ENCODE peak calls at places on chromosomes 16 and 17, in eight cellular contexts. One of them, this sample, is unnamed.

GRCh38 chr17:78144146-78144719 is 2.0 kb upstream of the C17orf99 start:
- DNase-seq in A549: peak
- DNase-seq in mucosa of descending colon: peak
- DNase-seq in spleen: peak
- DNase-seq in heart right ventricle: peak
- DNase-seq in sigmoid colon: peak
- DNase-seq in cardiac muscle cell: peak
- DNase-seq in upper lobe of right lung: peak
- DNase-seq in this sample: peak

GRCh38 chr17:43713494-43714162 is 45.0 kb downstream of the SOST start:
- DNase-seq in A549: no peak
- DNase-seq in cardiac muscle cell: peak
- DNase-seq in spleen: peak
- DNase-seq in mucosa of descending colon: peak
- DNase-seq in heart right ventricle: peak
- DNase-seq in upper lobe of right lung: no peak
- DNase-seq in sigmoid colon: no peak
- DNase-seq in this sample: peak

GRCh38 chr16:69936751-69937211 is 14.4 kb upstream of the CLEC18A start:
- DNase-seq in upper lobe of right lung: no peak
- DNase-seq in A549: no peak
- DNase-seq in mucosa of descending colon: no peak
- DNase-seq in spleen: peak
- DNase-seq in sigmoid colon: no peak
- DNase-seq in heart right ventricle: no peak
- DNase-seq in cardiac muscle cell: no peak
- DNase-seq in this sample: no peak

GRCh38 chr17:76631821-76632565 is 11.6 kb downstream of the ST6GALNAC1 start:
- DNase-seq in A549: no peak
- DNase-seq in spleen: no peak
- DNase-seq in heart right ventricle: no peak
- DNase-seq in cardiac muscle cell: no peak
- DNase-seq in upper lobe of right lung: no peak
- DNase-seq in sigmoid colon: no peak
- DNase-seq in mucosa of descending colon: no peak
- DNase-seq in this sample: no peak

GRCh38 chr16:56931253-56931768 is 631 bp upstream of the HERPUD1 start:
- DNase-seq in A549: no peak
- DNase-seq in spleen: no peak
- DNase-seq in sigmoid colon: no peak
- DNase-seq in upper lobe of right lung: no peak
- DNase-seq in heart right ventricle: peak
- DNase-seq in mucosa of descending colon: peak
- DNase-seq in cardiac muscle cell: no peak
- DNase-seq in this sample: no peak

GRCh38 chr17:73030501-73030911 is 62.0 kb downstream of the SLC39A11 start:
- DNase-seq in mucosa of descending colon: no peak
- DNase-seq in spleen: no peak
- DNase-seq in A549: peak
- DNase-seq in heart right ventricle: no peak
- DNase-seq in cardiac muscle cell: peak
- DNase-seq in sigmoid colon: peak
- DNase-seq in upper lobe of right lung: no peak
- DNase-seq in this sample: peak

GRCh38 chr16:3920206-3920605 is 39.7 kb upstream of the CREBBP start:
- DNase-seq in sigmoid colon: no peak
- DNase-seq in upper lobe of right lung: no peak
- DNase-seq in spleen: peak
- DNase-seq in mucosa of descending colon: no peak
- DNase-seq in A549: no peak
- DNase-seq in heart right ventricle: no peak
- DNase-seq in cardiac muscle cell: no peak
- DNase-seq in this sample: no peak

GRCh38 chr16:57721765-57722499 is 13.6 kb upstream of the KATNB1 start:
- DNase-seq in mucosa of descending colon: no peak
- DNase-seq in spleen: peak
- DNase-seq in cardiac muscle cell: no peak
- DNase-seq in A549: no peak
- DNase-seq in sigmoid colon: no peak
- DNase-seq in upper lobe of right lung: no peak
- DNase-seq in heart right ventricle: no peak
- DNase-seq in this sample: no peak

GRCh38 chr17:51036084-51036483 is 84.6 kb downstream of the SPAG9 start:
- DNase-seq in A549: no peak
- DNase-seq in upper lobe of right lung: no peak
- DNase-seq in spleen: no peak
- DNase-seq in mucosa of descending colon: no peak
- DNase-seq in sigmoid colon: no peak
- DNase-seq in heart right ventricle: no peak
- DNase-seq in cardiac muscle cell: no peak
- DNase-seq in this sample: no peak

GRCh38 chr17:80498242-80498919 is 22.0 kb upstream of the NPTX1 start:
- DNase-seq in upper lobe of right lung: no peak
- DNase-seq in sigmoid colon: peak
- DNase-seq in mucosa of descending colon: no peak
- DNase-seq in A549: no peak
- DNase-seq in spleen: no peak
- DNase-seq in heart right ventricle: no peak
- DNase-seq in cardiac muscle cell: peak
- DNase-seq in this sample: peak

GRCh38 chr16:50208460-50208931 is 55.4 kb downstream of the TENT4B start:
- DNase-seq in sigmoid colon: no peak
- DNase-seq in A549: no peak
- DNase-seq in upper lobe of right lung: no peak
- DNase-seq in mucosa of descending colon: no peak
- DNase-seq in cardiac muscle cell: no peak
- DNase-seq in spleen: no peak
- DNase-seq in heart right ventricle: no peak
- DNase-seq in this sample: peak

GRCh38 chr17:43645765-43646481 is 15.8 kb downstream of the MEOX1 start:
- DNase-seq in sigmoid colon: peak
- DNase-seq in mucosa of descending colon: peak
- DNase-seq in A549: no peak
- DNase-seq in heart right ventricle: peak
- DNase-seq in upper lobe of right lung: peak
- DNase-seq in cardiac muscle cell: peak
- DNase-seq in spleen: peak
- DNase-seq in this sample: peak

GRCh38 chr16:22665803-22666202 is 148.2 kb upstream of the HS3ST2 start:
- DNase-seq in cardiac muscle cell: no peak
- DNase-seq in heart right ventricle: no peak
- DNase-seq in mucosa of descending colon: no peak
- DNase-seq in A549: no peak
- DNase-seq in upper lobe of right lung: no peak
- DNase-seq in spleen: no peak
- DNase-seq in sigmoid colon: no peak
- DNase-seq in this sample: no peak

GRCh38 chr17:78537217-78537860 is 39.9 kb downstream of the DNAH17 start:
- DNase-seq in A549: no peak
- DNase-seq in sigmoid colon: peak
- DNase-seq in mucosa of descending colon: no peak
- DNase-seq in spleen: peak
- DNase-seq in cardiac muscle cell: no peak
- DNase-seq in heart right ventricle: no peak
- DNase-seq in upper lobe of right lung: peak
- DNase-seq in this sample: no peak

GRCh38 chr17:8739104-8739503 is 5.5 kb downstream of the CCDC42 start:
- DNase-seq in heart right ventricle: no peak
- DNase-seq in mucosa of descending colon: no peak
- DNase-seq in sigmoid colon: no peak
- DNase-seq in A549: no peak
- DNase-seq in cardiac muscle cell: no peak
- DNase-seq in spleen: no peak
- DNase-seq in upper lobe of right lung: no peak
- DNase-seq in this sample: no peak

GRCh38 chr16:54191163-54191562 is 95.4 kb downstream of the IRX3 start:
- DNase-seq in cardiac muscle cell: no peak
- DNase-seq in spleen: no peak
- DNase-seq in heart right ventricle: no peak
- DNase-seq in mucosa of descending colon: no peak
- DNase-seq in upper lobe of right lung: no peak
- DNase-seq in A549: no peak
- DNase-seq in sigmoid colon: no peak
- DNase-seq in this sample: no peak

GRCh38 chr16:54191592-54191991 is 95.0 kb downstream of the IRX3 start:
- DNase-seq in mucosa of descending colon: no peak
- DNase-seq in sigmoid colon: no peak
- DNase-seq in A549: no peak
- DNase-seq in heart right ventricle: no peak
- DNase-seq in spleen: no peak
- DNase-seq in upper lobe of right lung: no peak
- DNase-seq in cardiac muscle cell: no peak
- DNase-seq in this sample: no peak

GRCh38 chr16:54193013-54193655 is 93.5 kb downstream of the IRX3 start:
- DNase-seq in spleen: no peak
- DNase-seq in mucosa of descending colon: no peak
- DNase-seq in cardiac muscle cell: no peak
- DNase-seq in A549: no peak
- DNase-seq in heart right ventricle: no peak
- DNase-seq in upper lobe of right lung: no peak
- DNase-seq in sigmoid colon: no peak
- DNase-seq in this sample: no peak

GRCh38 chr16:54194008-54194731 is 92.4 kb downstream of the IRX3 start:
- DNase-seq in upper lobe of right lung: peak
- DNase-seq in A549: no peak
- DNase-seq in cardiac muscle cell: peak
- DNase-seq in sigmoid colon: peak
- DNase-seq in mucosa of descending colon: peak
- DNase-seq in spleen: no peak
- DNase-seq in heart right ventricle: peak
- DNase-seq in this sample: peak

GRCh38 chr16:54193656-54194007 is 93.0 kb downstream of the IRX3 start:
- DNase-seq in sigmoid colon: peak
- DNase-seq in heart right ventricle: peak
- DNase-seq in spleen: peak
- DNase-seq in mucosa of descending colon: peak
- DNase-seq in upper lobe of right lung: peak
- DNase-seq in A549: peak
- DNase-seq in cardiac muscle cell: peak
- DNase-seq in this sample: peak
- H3K4me3 ChIP-seq in sigmoid colon: peak
- H3K4me3 ChIP-seq in heart right ventricle: peak
- H3K4me3 ChIP-seq in spleen: no peak
- H3K4me3 ChIP-seq in mucosa of descending colon: no peak
- H3K4me3 ChIP-seq in upper lobe of right lung: peak
- H3K4me3 ChIP-seq in A549: no peak
- H3K4me3 ChIP-seq in cardiac muscle cell: no peak
- H3K4me3 ChIP-seq in this sample: no peak

GRCh38 chr17:29929544-29930398 is at the start of gene SSH2:
- DNase-seq in heart right ventricle: peak
- DNase-seq in mucosa of descending colon: peak
- DNase-seq in A549: peak
- DNase-seq in spleen: peak
- DNase-seq in cardiac muscle cell: peak
- DNase-seq in sigmoid colon: peak
- DNase-seq in upper lobe of right lung: peak
- DNase-seq in this sample: peak
- TF ChIP-seq CTCF in heart right ventricle: no peak
- TF ChIP-seq CTCF in mucosa of descending colon: no peak
- TF ChIP-seq CTCF in A549: no peak
- TF ChIP-seq CTCF in spleen: no peak
- TF ChIP-seq CTCF in cardiac muscle cell: no peak
- TF ChIP-seq CTCF in sigmoid colon: no peak
- TF ChIP-seq CTCF in upper lobe of right lung: no peak
- TF ChIP-seq CTCF in this sample: no peak

GRCh38 chr17:81902023-81902652 is at the start of gene NPB:
- DNase-seq in upper lobe of right lung: peak
- DNase-seq in heart right ventricle: peak
- DNase-seq in sigmoid colon: no peak
- DNase-seq in A549: no peak
- DNase-seq in spleen: no peak
- DNase-seq in cardiac muscle cell: peak
- DNase-seq in mucosa of descending colon: peak
- DNase-seq in this sample: no peak
- H3K4me3 ChIP-seq in upper lobe of right lung: peak
- H3K4me3 ChIP-seq in heart right ventricle: peak
- H3K4me3 ChIP-seq in sigmoid colon: peak
- H3K4me3 ChIP-seq in A549: no peak
- H3K4me3 ChIP-seq in spleen: peak
- H3K4me3 ChIP-seq in cardiac muscle cell: peak
- H3K4me3 ChIP-seq in mucosa of descending colon: no peak
- H3K4me3 ChIP-seq in this sample: peak

GRCh38 chr16:88684569-88685155 is 1.6 kb downstream of the SNAI3 start:
- DNase-seq in cardiac muscle cell: no peak
- DNase-seq in sigmoid colon: no peak
- DNase-seq in upper lobe of right lung: no peak
- DNase-seq in mucosa of descending colon: no peak
- DNase-seq in heart right ventricle: no peak
- DNase-seq in A549: no peak
- DNase-seq in spleen: peak
- DNase-seq in this sample: no peak

GRCh38 chr16:88687254-88687576 is 908 bp upstream of the SNAI3 start:
- DNase-seq in spleen: peak
- DNase-seq in sigmoid colon: no peak
- DNase-seq in mucosa of descending colon: peak
- DNase-seq in heart right ventricle: no peak
- DNase-seq in cardiac muscle cell: no peak
- DNase-seq in upper lobe of right lung: no peak
- DNase-seq in A549: no peak
- DNase-seq in this sample: no peak

GRCh38 chr16:88686439-88687253 is at the start of gene SNAI3:
- DNase-seq in A549: peak
- DNase-seq in mucosa of descending colon: peak
- DNase-seq in spleen: peak
- DNase-seq in upper lobe of right lung: peak
- DNase-seq in heart right ventricle: peak
- DNase-seq in cardiac muscle cell: peak
- DNase-seq in sigmoid colon: no peak
- DNase-seq in this sample: peak

GRCh38 chr16:88686062-88686438 is 257 bp downstream of the SNAI3 start:
- DNase-seq in heart right ventricle: no peak
- DNase-seq in A549: no peak
- DNase-seq in spleen: peak
- DNase-seq in mucosa of descending colon: no peak
- DNase-seq in sigmoid colon: no peak
- DNase-seq in upper lobe of right lung: peak
- DNase-seq in cardiac muscle cell: no peak
- DNase-seq in this sample: no peak

DNA sequence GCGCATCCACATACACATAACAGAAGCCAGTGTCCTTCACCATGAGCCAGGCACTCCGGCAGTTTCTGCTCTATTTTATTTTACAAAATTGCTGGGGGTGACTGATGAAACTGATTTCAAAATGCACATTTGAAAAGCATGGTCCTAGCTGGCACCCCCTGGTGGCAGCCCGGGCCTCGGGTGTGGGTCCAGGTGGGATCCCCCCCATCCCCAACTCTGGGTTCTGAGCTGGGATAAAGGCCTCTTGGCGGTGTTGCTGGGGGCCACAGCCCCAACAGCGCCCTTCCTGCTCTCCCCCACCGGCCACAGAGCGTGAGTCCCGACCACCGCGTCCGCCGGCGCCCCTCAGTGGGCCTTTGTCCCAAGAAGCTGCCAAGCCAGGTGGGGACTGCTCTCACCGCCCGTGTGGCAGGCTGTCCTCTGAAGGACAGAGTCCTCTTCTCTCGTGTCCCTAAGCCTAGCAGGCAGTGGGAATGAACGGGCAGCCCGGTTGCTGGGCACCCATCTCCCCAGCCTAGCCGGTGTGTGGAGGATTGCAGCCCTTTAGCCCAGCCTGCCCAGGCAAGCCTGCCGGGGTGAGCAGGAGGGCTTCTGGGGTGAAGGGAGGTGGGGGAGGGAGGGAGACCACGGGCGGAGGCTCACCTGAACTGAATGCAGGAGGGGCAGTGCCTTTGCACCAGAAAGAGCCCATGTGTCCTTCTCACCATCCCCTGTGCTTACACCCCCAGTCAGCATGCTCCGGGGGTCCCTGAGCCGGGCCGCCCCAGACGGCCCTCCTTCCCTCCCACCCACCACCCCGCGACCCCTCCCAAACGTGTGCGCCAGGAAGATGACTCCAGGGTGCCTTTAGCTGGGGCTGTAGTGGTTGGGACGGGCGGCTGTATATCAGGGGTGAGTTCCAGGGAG is 898 bp downstream of the SNAI3 start:
- DNase-seq in mucosa of descending colon: no peak
- DNase-seq in upper lobe of right lung: peak
- DNase-seq in spleen: peak
- DNase-seq in sigmoid colon: no peak
- DNase-seq in cardiac muscle cell: peak
- DNase-seq in heart right ventricle: no peak
- DNase-seq in A549: peak
- DNase-seq in this sample: peak
- TF ChIP-seq CTCF in mucosa of descending colon: peak
- TF ChIP-seq CTCF in upper lobe of right lung: peak
- TF ChIP-seq CTCF in spleen: no peak
- TF ChIP-seq CTCF in sigmoid colon: no peak
- TF ChIP-seq CTCF in cardiac muscle cell: peak
- TF ChIP-seq CTCF in heart right ventricle: no peak
- TF ChIP-seq CTCF in A549: peak
- TF ChIP-seq CTCF in this sample: peak

This sample was measured in cardiac fibroblast.